ENCODE peak calls at places on chromosomes 2 and 18, in five cellular contexts. Q, E, D, O and I are unnamed samples.

GRCh38 chr2:217981084-217981730 is 21.6 kb downstream of the TNS1 start:
- DNase-seq in Q (no peak), E (no peak), D (no peak), O (no peak), I (no peak)

GRCh38 chr2:237404413-237404812 is 9.6 kb downstream of the COL6A3 start:
- DNase-seq in Q (no peak), E (peak), D (no peak), O (no peak), I (no peak)

GRCh38 chr2:45789317-45789716 is 137.8 kb downstream of the PRKCE start:
- DNase-seq in Q (no peak), E (no peak), D (no peak), O (no peak), I (no peak)

GRCh38 chr18:51185075-51185474 is 12.4 kb downstream of the MEX3C start:
- DNase-seq in Q (no peak), E (no peak), D (no peak), O (no peak), I (no peak)

GRCh38 chr2:196480653-196481322 is 158.7 kb upstream of the CCDC150 start:
- DNase-seq in Q (no peak), E (no peak), D (no peak), O (no peak), I (no peak)

GRCh38 chr2:104852161-104852689 is 1.7 kb upstream of the POU3F3 start:
- DNase-seq in Q (no peak), E (peak), D (no peak), O (no peak), I (no peak)

GRCh38 chr18:9506046-9506792 is 30.9 kb downstream of the RALBP1 start:
- DNase-seq in Q (no peak), E (no peak), D (no peak), O (no peak), I (no peak)

GRCh38 chr2:201358684-201359083 is 1.5 kb upstream of the FLACC1 start:
- DNase-seq in Q (no peak), E (no peak), D (no peak), O (no peak), I (peak)

GRCh38 chr2:21028021-21028947 is 15.6 kb downstream of the APOB start:
- DNase-seq in Q (no peak), E (no peak), D (no peak), O (no peak), I (no peak)

GRCh38 chr2:97702731-97703470 is 10.5 kb upstream of the ZAP70 start:
- DNase-seq in Q (no peak), E (no peak), D (no peak), O (no peak), I (no peak)

GRCh38 chr2:174040417-174040701 is 75.2 kb upstream of the SP3 start:
- DNase-seq in Q (no peak), E (no peak), D (no peak), O (no peak), I (no peak)

GRCh38 chr2:42888321-42888720 is 95.9 kb upstream of the HAAO start:
- DNase-seq in Q (no peak), E (no peak), D (no peak), O (no peak), I (no peak)

GRCh38 chr2:231452799-231453508 is 11.3 kb downstream of the NCL start:
- DNase-seq in Q (no peak), E (no peak), D (no peak), O (peak), I (peak)

GRCh38 chr2:237547841-237548416 is 18.4 kb upstream of the PRLH start:
- DNase-seq in Q (no peak), E (no peak), D (no peak), O (peak), I (no peak)

GRCh38 chr18:46366977-46367376 is 262.8 kb downstream of the HAUS1 start:
- DNase-seq in Q (no peak), E (no peak), D (no peak), O (no peak), I (no peak)

GRCh38 chr18:48295586-48296311 is 113.4 kb downstream of the ZBTB7C start:
- DNase-seq in Q (no peak), E (peak), D (no peak), O (peak), I (no peak)

GRCh38 chr2:1227289-1227900 is 185.9 kb upstream of the TPO start:
- DNase-seq in Q (no peak), E (no peak), D (no peak), O (no peak), I (no peak)

GRCh38 chr2:192571636-192572035 is 376.9 kb upstream of the TMEFF2 start:
- DNase-seq in Q (no peak), E (no peak), D (no peak), O (no peak), I (no peak)

GRCh38 chr2:10520154-10520553 is 72.0 kb upstream of the ODC1 start:
- DNase-seq in Q (no peak), E (no peak), D (no peak), O (no peak), I (no peak)

GRCh38 chr2:113977660-113978523 is 88.0 kb downstream of the ACTR3 start:
- DNase-seq in Q (no peak), E (no peak), D (no peak), O (peak), I (no peak)

GRCh38 chr2:172655091-172655837 is 80.4 kb upstream of the RAPGEF4 start:
- DNase-seq in Q (no peak), E (no peak), D (no peak), O (no peak), I (no peak)
- TF ChIP-seq REST in Q (no peak), E (no peak), D (no peak), O (no peak), I (no peak)

DNA sequence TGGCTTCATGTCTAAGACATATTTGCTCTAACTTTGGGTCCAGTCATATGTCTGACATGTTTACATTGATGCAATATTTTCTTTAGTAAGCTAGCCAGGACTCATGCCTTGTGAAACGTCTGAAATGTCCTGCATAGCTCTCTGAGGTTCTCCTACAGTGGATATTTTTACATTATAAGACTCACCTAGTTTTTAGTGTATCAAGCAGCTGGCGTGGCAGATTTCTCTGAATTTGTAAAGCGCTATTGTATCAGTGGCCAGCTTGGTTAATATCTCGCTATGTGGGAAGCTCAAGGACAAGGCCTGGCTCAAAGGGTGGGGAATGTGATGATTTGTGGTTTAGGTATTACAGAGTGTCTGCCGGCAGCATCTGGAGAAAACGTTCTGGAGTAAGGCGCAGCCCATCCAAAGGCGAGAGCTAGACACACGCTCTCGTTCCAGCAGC is 164.3 kb downstream of the LTBP1 start:
- DNase-seq in Q (no peak), E (no peak), D (no peak), O (no peak), I (peak)
- TF ChIP-seq RFX5 in Q (no peak), E (no peak), D (no peak), O (no peak), I (no peak)

GRCh38 chr2:86807462-86808275 is 17.0 kb upstream of the CD8A start:
- DNase-seq in Q (no peak), E (peak), D (no peak), O (peak), I (peak)
- TF ChIP-seq REST in Q (no peak), E (no peak), D (no peak), O (no peak), I (no peak)

DNA sequence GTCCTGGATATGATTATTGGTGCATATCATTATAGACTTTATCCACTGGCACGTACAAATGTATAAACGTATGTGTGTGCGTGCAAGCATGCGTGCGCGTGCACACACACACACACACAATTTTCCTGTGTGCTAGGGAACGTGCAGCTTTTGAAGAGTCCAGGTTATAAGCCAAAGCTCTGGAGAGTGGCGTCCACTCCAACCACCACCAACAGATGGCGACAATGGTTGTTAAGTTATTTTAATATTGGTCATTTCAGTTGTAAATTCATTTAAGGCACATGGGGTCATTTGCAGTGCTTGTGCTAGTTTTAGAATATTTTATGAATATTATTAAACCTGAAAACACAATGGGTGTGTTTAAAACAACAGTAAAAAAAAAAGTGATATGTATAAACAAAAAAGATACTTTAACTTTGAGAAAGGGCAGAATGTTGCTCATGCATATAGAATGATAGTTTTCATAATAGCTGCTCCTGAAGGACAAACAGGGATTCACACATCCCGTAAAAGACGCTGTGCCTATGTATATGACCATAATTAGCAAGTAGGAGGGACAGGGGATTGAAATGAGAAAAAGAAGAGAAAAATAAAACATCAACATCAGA is 124.2 kb upstream of the ITGB6 start:
- DNase-seq in Q (peak), E (peak), D (no peak), O (peak), I (peak)
- TF ChIP-seq RFX5 in Q (no peak), E (no peak), D (no peak), O (no peak), I (no peak)

GRCh38 chr2:60527762-60528161 is 25.7 kb downstream of the BCL11A start:
- DNase-seq in Q (no peak), E (no peak), D (no peak), O (no peak), I (no peak)
- TF ChIP-seq REST in Q (no peak), E (no peak), D (no peak), O (no peak), I (no peak)

GRCh38 chr2:38900726-38901125 is 11.1 kb downstream of the ARHGEF33 start:
- DNase-seq in Q (no peak), E (no peak), D (no peak), O (no peak), I (no peak)

GRCh38 chr2:38892819-38893218 is 3.1 kb downstream of the ARHGEF33 start:
- DNase-seq in Q (no peak), E (no peak), D (no peak), O (no peak), I (no peak)

GRCh38 chr2:38898256-38898655 is 8.6 kb downstream of the ARHGEF33 start:
- DNase-seq in Q (no peak), E (no peak), D (no peak), O (no peak), I (no peak)
- TF ChIP-seq RFX5 in Q (no peak), E (no peak), D (no peak), O (no peak), I (no peak)